ENCODE peak calls at places on chromosomes 2 and 18, in six cellular contexts. N, L, I, E, G and F are unnamed samples.

GRCh38 chr2:219632758-219633101 is 5.3 kb downstream of the SLC4A3 start:
- DNase-seq in G (no peak), E (no peak), I (no peak), N (no peak), L (no peak), F (no peak)

GRCh38 chr2:17607379-17607778 is 66.9 kb downstream of the VSNL1 start:
- DNase-seq in G (no peak), I (no peak), E (no peak), N (no peak), L (no peak), F (no peak)

GRCh38 chr2:6959751-6960150 is 42.5 kb downstream of the RNF144A start:
- DNase-seq in E (no peak), N (no peak), G (no peak), I (no peak), L (no peak), F (no peak)

GRCh38 chr2:71071681-71072398 is 3.4 kb downstream of the NAGK start:
- DNase-seq in E (peak), L (no peak), I (no peak), G (no peak), N (no peak), F (no peak)

GRCh38 chr18:79630266-79631095 is 49.1 kb upstream of the CTDP1 start:
- DNase-seq in I (no peak), L (no peak), N (no peak), E (no peak), G (peak), F (no peak)

GRCh38 chr2:242010567-242011513 is 141.3 kb downstream of the RTP5 start:
- DNase-seq in I (no peak), N (peak), E (peak), L (no peak), G (no peak), F (no peak)

GRCh38 chr2:98768765-98769476 is 38.0 kb upstream of the MGAT4A start:
- DNase-seq in N (no peak), I (no peak), E (no peak), L (no peak), G (no peak), F (no peak)

GRCh38 chr2:235087812-235088607 is 136.2 kb downstream of the SH3BP4 start:
- DNase-seq in E (no peak), N (no peak), G (no peak), I (no peak), L (no peak), F (peak)

GRCh38 chr2:121722479-121722878 is 14.2 kb downstream of the NIFK start:
- DNase-seq in I (peak), E (peak), N (peak), L (no peak), G (no peak), F (no peak)

GRCh38 chr2:69483696-69484095 is 46.5 kb upstream of the NFU1 start:
- DNase-seq in E (no peak), G (no peak), L (no peak), I (no peak), N (no peak), F (no peak)

GRCh38 chr18:62033207-62033606 is 140.4 kb upstream of the RNF152 start:
- DNase-seq in N (no peak), L (no peak), E (no peak), G (no peak), I (no peak), F (no peak)

GRCh38 chr2:121947681-121948080 is 192.2 kb downstream of the TSN start:
- DNase-seq in L (no peak), I (no peak), E (no peak), N (no peak), G (no peak), F (no peak)

GRCh38 chr18:68918216-68918615 is 120.3 kb downstream of the CCDC102B start:
- DNase-seq in E (no peak), G (no peak), L (no peak), I (no peak), N (no peak), F (no peak)

GRCh38 chr2:18119883-18120282 is 241.4 kb downstream of the KCNS3 start:
- DNase-seq in N (peak), L (no peak), G (no peak), I (peak), E (no peak), F (no peak)

GRCh38 chr2:157304811-157305712 is 20.6 kb downstream of the ERMN start:
- DNase-seq in L (no peak), I (peak), G (no peak), N (peak), E (peak), F (no peak)

GRCh38 chr2:144509548-144510205 is 10.2 kb downstream of the ZEB2 start:
- DNase-seq in N (no peak), G (no peak), I (peak), E (no peak), L (no peak), F (no peak)

GRCh38 chr2:187825-188224 is 76.0 kb downstream of the SH3YL1 start:
- DNase-seq in N (no peak), I (no peak), G (no peak), E (no peak), L (no peak), F (no peak)

GRCh38 chr18:49031511-49032188 is 80.9 kb upstream of the SMAD7 start:
- DNase-seq in E (peak), L (no peak), I (no peak), G (peak), N (no peak), F (no peak)

GRCh38 chr2:224954980-224955379 is 87.3 kb downstream of the DOCK10 start:
- DNase-seq in L (no peak), E (no peak), I (no peak), N (no peak), G (no peak), F (no peak)

GRCh38 chr2:230564805-230565779 is 147.6 kb upstream of the CAB39 start:
- DNase-seq in L (no peak), G (no peak), N (peak), I (no peak), E (no peak), F (no peak)

GRCh38 chr2:202127793-202128215 is 54.7 kb downstream of the KIAA2012 start:
- DNase-seq in G (no peak), E (no peak), I (no peak), N (no peak), L (no peak), F (no peak)

GRCh38 chr2:130385709-130386108 is 29.9 kb downstream of the PTPN18 start:
- DNase-seq in G (no peak), E (no peak), L (no peak), I (no peak), N (no peak), F (no peak)

GRCh38 chr2:101064505-101064867 is 62.4 kb downstream of the RPL31 start:
- DNase-seq in E (no peak), I (no peak), N (no peak), L (no peak), G (no peak), F (no peak)

GRCh38 chr2:238493880-238494572 is 67.3 kb downstream of the ASB1 start:
- DNase-seq in E (no peak), L (peak), G (peak), I (no peak), N (no peak), F (no peak)

GRCh38 chr2:150125188-150125587 is 362.3 kb downstream of the RND3 start:
- DNase-seq in N (no peak), I (peak), E (no peak), G (no peak), L (no peak), F (no peak)

GRCh38 chr2:69561041-69561550 is 82.4 kb downstream of the AAK1 start:
- DNase-seq in I (no peak), E (no peak), L (no peak), G (no peak), N (peak), F (no peak)

GRCh38 chr2:69643602-69644505 is at the start of gene AAK1:
- DNase-seq in I (peak), G (peak), E (peak), L (peak), N (peak), F (peak)

GRCh38 chr2:187054501-187055319 is 205.7 kb upstream of the ZSWIM2 start:
- DNase-seq in G (no peak), I (no peak), E (peak), N (no peak), L (peak), F (no peak)

GRCh38 chr2:224146356-224147160 is 107.5 kb upstream of the SERPINE2 start:
- DNase-seq in E (peak), G (no peak), L (no peak), I (no peak), N (no peak), F (no peak)

GRCh38 chr2:77016964-77017363 is 505.2 kb downstream of the LRRTM4 start:
- DNase-seq in N (no peak), I (no peak), G (no peak), E (no peak), L (no peak), F (no peak)

DNA sequence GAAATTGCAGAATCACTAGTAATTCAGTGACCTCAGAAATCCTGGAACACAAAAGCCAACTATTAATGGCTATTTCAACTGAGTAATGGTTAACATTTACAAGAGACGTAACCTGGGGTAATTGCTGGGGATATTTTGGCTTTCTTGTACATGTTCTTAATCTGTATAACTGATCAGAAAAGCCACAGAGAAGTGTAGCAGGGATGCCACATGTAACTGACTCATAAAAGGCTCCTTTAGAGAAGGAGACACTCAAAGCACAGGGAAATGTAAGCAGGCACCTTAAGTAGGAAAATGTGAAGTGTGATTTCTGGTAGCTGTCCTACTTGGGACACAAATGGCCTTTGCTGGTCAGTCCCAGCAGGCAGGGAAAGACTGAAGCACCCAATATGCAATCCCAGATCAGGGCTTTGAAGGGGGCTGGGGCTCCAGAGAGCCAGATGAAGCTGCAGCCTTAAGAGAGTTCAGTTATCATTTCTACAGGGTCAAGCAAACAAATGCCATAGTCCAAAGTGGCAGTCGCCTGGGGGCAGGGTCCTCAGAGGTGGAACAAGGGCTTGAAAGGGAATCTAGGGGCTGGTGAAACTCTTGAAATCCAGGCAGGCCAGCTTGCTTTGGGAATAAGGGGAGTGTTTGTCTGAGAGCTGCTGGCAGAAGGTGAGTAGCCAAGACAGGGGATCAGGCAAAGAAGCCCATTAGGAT is 7.2 kb upstream of the SPOPL start:
- DNase-seq in N (no peak), L (no peak), G (no peak), E (no peak), I (no peak), F (no peak)
- H2AK5ac ChIP-seq in N (no peak), L (no peak), G (no peak), E (peak), I (no peak), F (no peak)

GRCh38 chr2:216589779-216590178 is 43.4 kb upstream of the IGFBP2 start:
- DNase-seq in L (no peak), I (peak), E (no peak), G (no peak), N (no peak), F (no peak)

GRCh38 chr2:216590780-216591179 is 42.4 kb upstream of the IGFBP2 start:
- DNase-seq in G (no peak), I (peak), N (peak), E (no peak), L (peak), F (no peak)

GRCh38 chr2:216588771-216589363 is 44.4 kb upstream of the IGFBP2 start:
- DNase-seq in L (no peak), E (no peak), N (no peak), G (no peak), I (no peak), F (no peak)

GRCh38 chr2:216594081-216594480 is 39.1 kb upstream of the IGFBP2 start:
- DNase-seq in L (no peak), G (no peak), E (no peak), N (no peak), I (no peak), F (no peak)

GRCh38 chr2:216591480-216591879 is 41.7 kb upstream of the IGFBP2 start:
- DNase-seq in N (no peak), E (no peak), G (no peak), L (no peak), I (no peak), F (no peak)
- H3K14ac ChIP-seq in N (no peak), E (no peak), G (no peak), L (no peak), I (no peak), F (no peak)

GRCh38 chr2:133490412-133490958 is 77.8 kb downstream of the NCKAP5 start:
- DNase-seq in I (no peak), L (no peak), N (no peak), E (no peak), G (no peak), F (no peak)
- H4K8ac ChIP-seq in I (no peak), L (no peak), N (peak), E (no peak), G (no peak), F (no peak)

GRCh38 chr2:182447163-182447562 is 20.3 kb upstream of the PDE1A start:
- DNase-seq in E (no peak), I (peak), G (no peak), N (no peak), L (no peak), F (no peak)
- H2AK5ac ChIP-seq in E (no peak), I (peak), G (no peak), N (peak), L (no peak), F (no peak)

GRCh38 chr2:30487603-30488002 is 40.6 kb downstream of the LCLAT1 start:
- DNase-seq in N (no peak), I (no peak), L (no peak), E (no peak), G (no peak), F (no peak)

GRCh38 chr2:30484995-30485394 is 37.9 kb downstream of the LCLAT1 start:
- DNase-seq in G (no peak), E (no peak), I (no peak), L (no peak), N (no peak), F (no peak)

GRCh38 chr2:30488012-30488659 is 41.1 kb downstream of the LCLAT1 start:
- DNase-seq in L (no peak), I (no peak), E (no peak), G (no peak), N (peak), F (no peak)

GRCh38 chr2:30484145-30484544 is 37.1 kb downstream of the LCLAT1 start:
- DNase-seq in G (no peak), N (no peak), E (no peak), I (no peak), L (no peak), F (no peak)

GRCh38 chr2:30486655-30487054 is 39.6 kb downstream of the LCLAT1 start:
- DNase-seq in N (no peak), E (no peak), I (no peak), G (no peak), L (no peak), F (no peak)
- H3K14ac ChIP-seq in N (peak), E (no peak), I (no peak), G (no peak), L (no peak), F (no peak)

DNA sequence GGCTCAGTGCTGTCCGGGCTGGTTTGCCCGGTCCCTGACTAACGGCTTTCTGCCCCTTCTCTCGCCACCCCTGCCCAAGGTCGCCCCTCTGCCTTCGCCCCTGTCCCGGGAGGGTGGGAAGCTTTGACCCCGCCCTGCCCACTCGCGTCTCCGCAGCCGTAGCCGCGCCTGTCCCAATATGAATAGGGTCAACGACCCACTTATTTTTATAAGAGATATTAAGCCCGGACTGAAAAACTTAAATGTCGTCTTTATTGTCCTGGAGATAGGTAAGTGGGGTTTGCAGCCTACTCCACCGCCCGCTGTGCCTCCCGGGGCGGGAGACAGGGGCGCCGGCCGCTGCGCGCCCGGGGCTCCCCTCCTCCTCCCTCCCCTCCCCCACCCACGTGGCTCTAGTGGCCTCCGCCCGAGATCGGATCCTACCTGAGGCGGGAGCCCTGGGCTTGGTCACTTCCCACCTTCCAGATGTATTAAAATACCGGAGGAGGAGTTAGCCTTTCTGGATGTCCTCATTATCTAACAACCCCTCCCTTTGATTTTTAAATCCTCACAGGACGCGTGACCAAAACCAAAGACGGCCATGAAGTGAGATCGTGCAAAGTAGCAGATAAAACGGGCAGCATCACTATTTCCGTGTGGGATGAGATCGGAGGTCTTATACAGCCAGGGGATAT is 638 bp downstream of the NABP1 start:
- DNase-seq in N (no peak), L (peak), G (peak), E (peak), I (peak), F (no peak)
- H4K8ac ChIP-seq in N (peak), L (no peak), G (peak), E (peak), I (peak), F (no peak)

DNA sequence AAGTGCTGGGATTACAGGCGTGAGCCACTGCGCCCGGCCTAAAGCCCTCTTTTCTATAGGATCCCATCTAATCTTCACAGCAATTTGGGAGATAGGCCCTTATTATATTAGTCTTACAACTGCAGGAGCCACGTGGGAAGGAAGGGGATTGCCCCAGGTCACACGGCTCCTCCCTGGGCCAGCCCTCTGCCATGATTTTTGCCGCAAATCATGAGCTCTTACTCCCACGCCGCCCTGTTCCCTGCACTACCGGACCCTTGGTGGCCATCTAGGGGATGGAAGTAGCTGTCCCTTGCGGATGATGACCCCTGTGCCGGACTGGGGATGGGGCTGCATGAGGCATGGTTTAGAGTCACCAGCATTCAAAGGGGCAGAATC is 28.4 kb upstream of the PTMA start:
- DNase-seq in E (peak), L (no peak), N (no peak), I (no peak), G (no peak), F (no peak)
- H2AK5ac ChIP-seq in E (peak), L (no peak), N (peak), I (peak), G (peak), F (peak)

GRCh38 chr18:22403950-22404349 is 13.8 kb downstream of the CTAGE1 start:
- DNase-seq in G (no peak), N (no peak), E (no peak), I (no peak), L (no peak), F (no peak)
- H3K14ac ChIP-seq in G (no peak), N (no peak), E (no peak), I (no peak), L (no peak), F (no peak)